ENCODE peak calls at places on chromosomes 2 and 18, in five cellular contexts. A is neuronal stem cell, H is heart left ventricle, E is mucosa of descending colon, W is IMR-90. X is an unnamed sample.

GRCh38 chr2:77721593-77721992 is 199.4 kb upstream of the LRRTM4 start:
- DNase-seq in A (no peak), H (no peak), E (no peak), W (no peak), X (no peak)

GRCh38 chr18:76806301-76806700 is 16.1 kb upstream of the ZNF236 start:
- DNase-seq in A (no peak), H (no peak), E (no peak), W (no peak), X (no peak)

GRCh38 chr2:120231974-120232635 is 8.9 kb upstream of the TMEM185B start:
- DNase-seq in A (no peak), H (no peak), E (no peak), W (peak), X (peak)

GRCh38 chr18:10462597-10462996 is 8.2 kb downstream of the APCDD1 start:
- DNase-seq in A (no peak), H (no peak), E (no peak), W (no peak), X (no peak)

GRCh38 chr2:128399690-128400291 is 81.1 kb upstream of the HS6ST1 start:
- DNase-seq in A (no peak), H (no peak), E (no peak), W (no peak), X (no peak)

GRCh38 chr2:126912201-126912600 is 13.5 kb downstream of the TEX51 start:
- DNase-seq in A (no peak), H (no peak), E (no peak), W (no peak), X (no peak)

GRCh38 chr2:191363267-191363666 is 118.1 kb downstream of the MYO1B start:
- DNase-seq in A (no peak), H (no peak), E (no peak), W (no peak), X (no peak)

GRCh38 chr18:48139427-48140347 is 209.2 kb upstream of the SMAD2 start:
- DNase-seq in A (no peak), H (peak), E (peak), W (no peak), X (no peak)

GRCh38 chr2:193409951-193410350 is 1215.2 kb upstream of the TMEFF2 start:
- DNase-seq in A (peak), H (no peak), E (no peak), W (no peak), X (no peak)

GRCh38 chr18:44733069-44733753 is 52.5 kb downstream of the SETBP1 start:
- DNase-seq in A (no peak), H (no peak), E (no peak), W (peak), X (peak)

GRCh38 chr2:17380003-17380402 is 138.2 kb downstream of the RAD51AP2 start:
- DNase-seq in A (no peak), H (no peak), E (no peak), W (no peak), X (no peak)

GRCh38 chr2:120793682-120794403 is 58.2 kb downstream of the GLI2 start:
- DNase-seq in A (no peak), H (no peak), E (no peak), W (no peak), X (no peak)

GRCh38 chr2:128492966-128493811 is 174.5 kb upstream of the HS6ST1 start:
- DNase-seq in A (no peak), H (no peak), E (no peak), W (no peak), X (no peak)

GRCh38 chr2:216949685-216950397 is 90.0 kb upstream of the TNP1 start:
- DNase-seq in A (no peak), H (no peak), E (no peak), W (no peak), X (no peak)

GRCh38 chr2:11688222-11689069 is 18.5 kb upstream of the NTSR2 start:
- DNase-seq in A (peak), H (peak), E (peak), W (peak), X (peak)
- H3K4me3 ChIP-seq in A (no peak), H (peak), E (no peak), W (peak), X (peak)

GRCh38 chr2:237921967-237922492 is 44.8 kb upstream of the UBE2F start:
- DNase-seq in A (no peak), H (no peak), E (no peak), W (no peak), X (no peak)

GRCh38 chr2:237923507-237924163 is 43.2 kb upstream of the UBE2F start:
- DNase-seq in A (peak), H (peak), E (peak), W (peak), X (peak)

GRCh38 chr2:237924164-237924534 is 42.7 kb upstream of the UBE2F start:
- DNase-seq in A (no peak), H (no peak), E (no peak), W (no peak), X (no peak)

GRCh38 chr2:237920673-237921072 is 46.1 kb upstream of the UBE2F start:
- DNase-seq in A (no peak), H (no peak), E (no peak), W (peak), X (no peak)

DNA sequence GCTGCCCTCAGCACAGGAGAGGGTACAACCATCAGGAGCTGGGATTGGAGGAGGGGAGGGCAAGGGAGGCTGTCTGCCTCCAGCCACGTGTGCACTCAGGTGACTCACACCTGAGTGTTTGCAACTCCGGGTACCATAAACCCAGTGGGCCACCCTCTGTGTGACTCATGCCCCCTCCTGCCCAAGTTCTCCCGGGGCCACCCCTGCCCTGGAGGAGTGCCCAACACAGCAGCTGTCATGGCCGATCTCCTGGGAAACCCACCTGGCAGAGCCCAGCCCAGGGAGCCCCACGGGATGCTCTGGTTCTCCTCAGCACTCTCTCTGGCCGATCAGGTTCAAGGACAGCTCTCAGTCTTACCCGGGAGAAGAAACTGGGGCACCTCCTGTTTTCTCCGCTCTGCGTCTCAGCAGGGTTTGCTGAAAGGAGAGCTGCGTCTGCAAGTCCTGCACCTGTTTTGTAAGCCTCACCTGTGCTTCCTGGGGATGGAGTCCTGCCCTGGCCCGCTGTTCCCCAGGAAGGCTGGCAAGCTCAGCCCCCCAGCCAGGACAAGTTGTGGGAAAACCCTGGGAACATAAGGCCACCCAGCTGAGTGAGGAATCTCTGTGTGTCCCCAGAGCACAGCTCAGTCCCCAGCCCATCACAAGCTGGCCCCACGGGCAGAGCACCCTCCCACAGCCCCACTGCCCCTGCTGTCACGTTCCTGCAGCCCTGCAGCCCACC is 44.0 kb upstream of the UBE2F start:
- DNase-seq in A (no peak), H (no peak), E (no peak), W (no peak), X (peak)
- H3K4me3 ChIP-seq in A (peak), H (no peak), E (no peak), W (no peak), X (peak)

GRCh38 chr2:240832816-240833497 is 12.9 kb upstream of the KIF1A start:
- DNase-seq in A (no peak), H (no peak), E (no peak), W (no peak), X (no peak)
- H3K4me3 ChIP-seq in A (no peak), H (no peak), E (no peak), W (no peak), X (no peak)

DNA sequence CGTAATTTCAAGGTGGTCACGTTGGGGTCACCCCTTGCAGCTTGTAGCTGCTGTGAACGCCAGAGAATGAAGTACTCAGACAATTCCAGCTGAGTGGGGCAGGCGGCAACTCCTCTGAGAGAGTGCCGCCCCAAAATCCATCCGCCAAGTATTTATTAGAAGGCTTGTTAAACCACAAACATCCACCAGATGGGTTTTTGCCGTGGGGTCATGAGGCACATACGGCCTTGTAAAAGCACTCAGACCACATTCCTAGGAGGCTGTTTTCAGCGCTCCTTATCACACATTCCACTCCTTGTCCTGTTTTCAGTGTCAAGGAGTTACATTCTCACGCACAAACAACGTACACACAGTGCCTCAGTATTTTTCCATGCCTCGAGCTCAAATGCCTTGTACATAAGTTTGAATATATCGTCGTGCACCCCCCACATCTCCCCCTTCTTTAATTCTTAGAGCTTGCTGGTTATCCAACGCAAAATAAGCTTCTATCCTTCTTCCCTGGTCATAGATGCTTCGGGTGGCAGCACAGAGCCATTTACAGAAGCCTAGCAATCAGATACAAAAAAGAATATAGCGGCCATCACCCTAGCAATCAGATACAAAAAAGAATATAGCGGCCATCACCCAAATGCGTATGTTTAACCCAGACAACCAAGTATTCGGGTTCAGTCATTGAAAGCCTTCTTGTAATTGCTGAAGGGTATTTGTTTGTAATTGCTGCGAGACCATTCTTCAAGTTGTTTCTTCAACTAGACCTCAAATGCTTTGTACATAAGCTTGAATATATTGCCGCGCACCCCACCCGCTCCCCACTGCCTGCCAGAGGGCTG is 7.3 kb downstream of the ALPP start:
- DNase-seq in A (no peak), H (no peak), E (no peak), W (peak), X (no peak)
- H3K4me3 ChIP-seq in A (no peak), H (no peak), E (no peak), W (no peak), X (no peak)

DNA sequence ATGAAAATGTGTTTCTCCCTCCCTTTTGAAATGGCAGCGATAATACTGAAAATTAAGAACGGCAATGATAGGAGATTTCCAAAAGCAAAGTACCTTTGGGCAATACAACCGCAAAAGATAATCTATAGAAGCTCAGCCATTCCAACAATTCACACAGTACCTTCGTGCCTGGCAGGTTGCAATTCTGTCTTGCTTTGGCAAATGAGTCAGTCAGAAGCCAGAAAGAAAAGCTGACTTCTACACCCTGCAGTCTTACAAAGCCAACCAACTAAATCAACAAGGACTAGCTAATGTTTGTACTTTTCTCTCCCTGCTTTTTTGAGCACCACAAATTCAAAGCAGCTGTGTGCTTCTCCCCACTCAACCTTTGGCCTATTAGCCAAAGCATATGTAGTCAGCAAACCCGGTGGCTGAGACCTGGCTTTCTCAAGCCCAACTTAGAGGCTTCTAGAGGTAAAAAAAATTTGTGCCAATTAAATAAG is 25.7 kb upstream of the ID2 start:
- DNase-seq in A (no peak), H (no peak), E (no peak), W (peak), X (no peak)
- H3K4me3 ChIP-seq in A (no peak), H (no peak), E (no peak), W (no peak), X (no peak)

DNA sequence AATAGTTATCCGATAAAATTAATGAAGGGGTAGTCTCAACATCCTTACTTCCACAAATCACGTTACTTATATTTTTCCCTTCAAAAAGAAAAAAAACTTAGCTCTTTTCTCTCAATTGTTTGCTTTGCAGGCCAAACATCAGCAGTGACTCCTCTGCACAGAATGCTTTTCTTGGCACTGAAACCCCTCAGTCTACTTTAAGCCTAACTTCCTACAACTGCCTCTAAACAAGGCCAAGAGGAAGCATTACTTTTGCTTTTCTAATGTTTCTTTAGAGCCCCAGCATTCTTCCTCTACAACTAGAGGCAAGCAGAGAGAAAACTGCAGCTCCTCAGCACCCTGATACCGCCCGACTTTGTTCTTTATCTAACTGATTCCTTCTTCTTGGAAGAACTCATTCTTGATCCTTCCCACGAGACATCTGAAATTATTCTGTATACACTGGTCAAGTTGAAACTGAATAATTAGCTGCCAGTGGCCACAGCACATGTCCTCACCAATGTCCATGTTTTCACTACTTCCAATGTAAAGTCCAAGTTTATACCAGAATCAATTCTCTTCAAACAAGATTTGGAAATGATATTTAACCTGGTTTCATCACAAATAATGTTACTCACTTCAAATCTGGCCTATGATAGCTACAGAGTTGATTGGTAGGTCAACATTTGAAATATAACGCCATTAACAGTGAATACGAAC is 55.3 kb downstream of the DTNB start:
- DNase-seq in A (no peak), H (no peak), E (no peak), W (peak), X (no peak)
- H3K4me3 ChIP-seq in A (no peak), H (no peak), E (no peak), W (peak), X (no peak)

DNA sequence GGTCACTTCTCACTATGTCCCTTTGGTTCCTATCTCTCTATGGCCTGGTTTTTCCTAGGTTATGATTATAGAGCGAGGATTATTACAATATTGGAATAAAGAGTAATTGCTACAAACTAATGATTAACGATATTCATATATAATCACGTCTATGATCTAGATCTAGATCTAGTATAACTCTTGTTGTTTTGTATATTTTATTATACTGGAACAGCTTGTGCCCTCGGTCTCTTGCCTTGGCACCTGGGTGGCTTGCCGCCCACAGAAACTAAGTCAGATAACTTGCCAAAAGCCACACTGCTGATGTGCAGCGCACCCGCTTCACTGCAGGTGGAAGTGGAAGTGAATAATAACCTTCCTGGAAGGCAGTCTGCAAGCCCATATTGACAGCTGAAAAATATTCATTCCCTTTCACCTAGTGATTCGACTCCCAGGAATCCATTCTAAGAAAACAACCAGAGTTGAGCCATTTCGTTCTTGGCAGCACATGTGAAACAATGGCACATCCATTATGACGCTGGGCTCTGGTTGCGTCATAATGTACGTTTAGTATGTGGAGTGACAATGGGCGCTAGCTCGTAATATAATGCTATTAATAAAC is 725 bp upstream of the ANKRD53 start:
- DNase-seq in A (no peak), H (no peak), E (no peak), W (peak), X (no peak)
- H3K4me3 ChIP-seq in A (no peak), H (peak), E (no peak), W (no peak), X (peak)

GRCh38 chr2:6308986-6309385 is 556.7 kb downstream of the CMPK2 start:
- DNase-seq in A (no peak), H (no peak), E (no peak), W (no peak), X (no peak)
- H3K4me3 ChIP-seq in A (no peak), H (no peak), E (no peak), W (no peak), X (no peak)

DNA sequence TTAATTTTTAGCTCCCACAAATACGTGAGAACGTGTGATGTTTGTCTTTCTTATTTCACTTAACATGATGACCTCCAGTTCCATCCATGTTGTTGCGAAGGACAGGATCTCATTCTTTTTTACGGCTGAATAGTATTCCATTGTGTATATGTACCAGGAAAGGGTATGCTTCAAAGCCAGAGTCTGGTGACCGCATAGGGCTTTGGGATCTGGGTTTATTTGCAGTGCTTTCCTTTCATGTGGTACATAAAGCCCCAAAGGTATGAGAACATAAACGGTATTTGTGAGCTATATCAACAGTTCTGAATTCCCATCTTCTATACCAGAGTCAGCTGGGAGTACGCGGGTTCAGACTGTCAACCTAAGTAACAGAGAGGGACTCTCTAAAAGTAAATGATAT is 24.6 kb downstream of the CRYGD start:
- DNase-seq in A (no peak), H (no peak), E (no peak), W (no peak), X (no peak)
- H3K4me3 ChIP-seq in A (no peak), H (no peak), E (no peak), W (no peak), X (no peak)